ENCODE peak calls at places on chromosomes 7 and 10, in ten cellular contexts. F, W, R, Y, X, O, G, P, C and L are unnamed samples.

GRCh38 chr10:64159910-64160872 is 639.0 kb downstream of the REEP3 start:
- DNase-seq in F (no peak), W (no peak), R (no peak), Y (no peak), X (peak), O (no peak), G (no peak), P (no peak), C (no peak), L (no peak)

GRCh38 chr7:37211097-37211496 is 237.6 kb downstream of the ELMO1 start:
- DNase-seq in F (no peak), W (peak), R (no peak), Y (peak), X (no peak), O (peak), G (no peak), P (peak), C (no peak), L (no peak)

GRCh38 chr10:117257701-117258100 is 16.8 kb downstream of the SLC18A2 start:
- DNase-seq in F (no peak), W (no peak), R (no peak), Y (no peak), X (no peak), O (no peak), G (no peak), P (no peak), C (no peak), L (no peak)

GRCh38 chr7:158501300-158502067 is 86.1 kb downstream of the PTPRN2 start:
- DNase-seq in F (no peak), W (no peak), R (no peak), Y (no peak), X (no peak), O (no peak), G (no peak), P (no peak), C (no peak), L (no peak)

GRCh38 chr10:96846395-96846794 is 14.3 kb downstream of the LCOR start:
- DNase-seq in F (no peak), W (no peak), R (no peak), Y (no peak), X (no peak), O (no peak), G (no peak), P (no peak), C (no peak), L (no peak)

GRCh38 chr10:1402016-1402820 is 335.1 kb downstream of the ADARB2 start:
- DNase-seq in F (no peak), W (no peak), R (no peak), Y (no peak), X (no peak), O (no peak), G (no peak), P (no peak), C (no peak), L (no peak)

GRCh38 chr7:71636329-71636728 is 504.4 kb downstream of the GALNT17 start:
- DNase-seq in F (no peak), W (no peak), R (no peak), Y (peak), X (no peak), O (no peak), G (no peak), P (no peak), C (no peak), L (no peak)

GRCh38 chr7:101121996-101122932 is 4.6 kb upstream of the SERPINE1 start:
- DNase-seq in F (peak), W (peak), R (peak), Y (peak), X (peak), O (peak), G (peak), P (peak), C (peak), L (peak)

GRCh38 chr10:34827087-34827766 is 12.1 kb upstream of the PARD3 start:
- DNase-seq in F (no peak), W (no peak), R (no peak), Y (no peak), X (no peak), O (peak), G (no peak), P (no peak), C (no peak), L (no peak)

GRCh38 chr10:3060481-3060889 is 6.9 kb upstream of the PFKP start:
- DNase-seq in F (no peak), W (no peak), R (no peak), Y (no peak), X (no peak), O (no peak), G (no peak), P (no peak), C (no peak), L (no peak)

GRCh38 chr7:46568420-46569116 is 647.5 kb upstream of the IGFBP3 start:
- DNase-seq in F (no peak), W (no peak), R (no peak), Y (no peak), X (no peak), O (no peak), G (no peak), P (no peak), C (no peak), L (no peak)

DNA sequence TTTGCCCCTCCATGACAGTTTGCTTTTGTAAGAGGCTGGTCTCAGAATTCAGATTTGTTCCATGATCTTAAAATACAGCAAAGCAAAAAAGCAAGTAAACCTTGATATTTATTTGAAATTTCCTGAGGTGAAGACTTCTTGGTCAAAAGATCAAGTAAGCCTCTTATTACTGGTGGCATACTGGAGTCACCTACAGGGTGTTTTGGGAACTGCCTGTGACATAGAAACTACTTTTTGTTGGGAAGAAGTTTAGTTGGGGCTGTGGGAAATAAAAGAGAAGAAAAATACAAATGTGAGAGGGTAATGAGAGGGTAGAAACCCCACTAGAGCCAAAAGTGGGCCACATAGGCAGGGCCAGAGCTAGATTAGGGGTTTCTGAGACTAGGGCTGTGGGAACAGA is 217.9 kb downstream of the OTUD1 start:
- DNase-seq in F (no peak), W (no peak), R (no peak), Y (no peak), X (peak), O (peak), G (no peak), P (no peak), C (no peak), L (no peak)
- TF ChIP-seq CTCF in F (no peak), W (no peak), R (peak), Y (no peak), X (peak), O (peak), G (peak), P (peak), C (no peak), L (no peak)

GRCh38 chr10:47269294-47269693 is 30.7 kb upstream of the GDF10 start:
- DNase-seq in F (no peak), W (no peak), R (no peak), Y (no peak), X (no peak), O (peak), G (no peak), P (no peak), C (no peak), L (no peak)
- TF ChIP-seq CTCF in F (no peak), W (no peak), R (no peak), Y (peak), X (peak), O (peak), G (no peak), P (peak), C (no peak), L (no peak)

GRCh38 chr10:123893651-123894050 is 2.0 kb upstream of the CPXM2 start:
- DNase-seq in F (no peak), W (no peak), R (no peak), Y (no peak), X (no peak), O (no peak), G (no peak), P (no peak), C (no peak), L (no peak)

GRCh38 chr10:123901621-123902020 is 10.0 kb upstream of the CPXM2 start:
- DNase-seq in F (no peak), W (no peak), R (no peak), Y (no peak), X (no peak), O (no peak), G (no peak), P (no peak), C (no peak), L (no peak)

GRCh38 chr10:123896217-123896927 is 4.8 kb upstream of the CPXM2 start:
- DNase-seq in F (no peak), W (no peak), R (no peak), Y (no peak), X (no peak), O (no peak), G (no peak), P (no peak), C (no peak), L (no peak)

GRCh38 chr10:123891147-123892011 is at the start of gene CPXM2:
- DNase-seq in F (no peak), W (no peak), R (no peak), Y (no peak), X (peak), O (no peak), G (no peak), P (no peak), C (no peak), L (no peak)

GRCh38 chr10:123897146-123897545 is 5.5 kb upstream of the CPXM2 start:
- DNase-seq in F (no peak), W (no peak), R (no peak), Y (no peak), X (peak), O (no peak), G (no peak), P (no peak), C (no peak), L (no peak)
- TF ChIP-seq CTCF in F (no peak), W (no peak), R (no peak), Y (no peak), X (peak), O (peak), G (no peak), P (no peak), C (peak), L (no peak)

DNA sequence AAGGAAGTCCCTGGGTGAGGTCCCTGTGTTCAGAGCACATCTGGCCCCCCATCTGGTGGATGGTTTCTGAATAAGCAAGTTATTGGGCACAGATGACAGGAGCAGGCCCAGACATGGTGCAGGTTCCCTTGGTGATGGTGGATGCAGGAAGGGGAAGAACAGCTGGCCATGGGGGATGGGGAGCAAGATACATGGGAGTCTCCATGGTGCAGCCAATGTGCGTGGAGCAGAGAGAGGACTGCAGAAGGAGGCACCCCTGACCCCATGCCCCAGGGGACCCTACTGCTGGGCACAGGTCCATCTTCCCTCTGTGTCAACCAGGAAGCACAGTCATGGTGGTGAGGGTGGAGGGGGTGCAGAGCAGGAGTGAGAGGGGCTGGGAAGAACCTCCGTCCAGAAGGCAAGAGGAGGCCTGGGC is 43.8 kb upstream of the RABGEF1 start:
- DNase-seq in F (peak), W (peak), R (no peak), Y (no peak), X (no peak), O (peak), G (no peak), P (no peak), C (no peak), L (no peak)
- TF ChIP-seq CTCF in F (no peak), W (no peak), R (no peak), Y (no peak), X (no peak), O (no peak), G (no peak), P (no peak), C (no peak), L (no peak)

GRCh38 chr10:133162178-133162909 is 2.3 kb downstream of the KNDC1 start:
- DNase-seq in F (no peak), W (no peak), R (peak), Y (no peak), X (no peak), O (no peak), G (no peak), P (no peak), C (no peak), L (no peak)

GRCh38 chr10:133162910-133163856 is 3.2 kb downstream of the KNDC1 start:
- DNase-seq in F (no peak), W (no peak), R (no peak), Y (no peak), X (no peak), O (no peak), G (peak), P (peak), C (no peak), L (no peak)

GRCh38 chr10:133165556-133166503 is 5.8 kb downstream of the KNDC1 start:
- DNase-seq in F (no peak), W (no peak), R (peak), Y (no peak), X (no peak), O (no peak), G (peak), P (peak), C (no peak), L (no peak)

GRCh38 chr10:133164816-133165555 is 5.0 kb downstream of the KNDC1 start:
- DNase-seq in F (no peak), W (no peak), R (peak), Y (no peak), X (no peak), O (no peak), G (peak), P (no peak), C (no peak), L (no peak)

DNA sequence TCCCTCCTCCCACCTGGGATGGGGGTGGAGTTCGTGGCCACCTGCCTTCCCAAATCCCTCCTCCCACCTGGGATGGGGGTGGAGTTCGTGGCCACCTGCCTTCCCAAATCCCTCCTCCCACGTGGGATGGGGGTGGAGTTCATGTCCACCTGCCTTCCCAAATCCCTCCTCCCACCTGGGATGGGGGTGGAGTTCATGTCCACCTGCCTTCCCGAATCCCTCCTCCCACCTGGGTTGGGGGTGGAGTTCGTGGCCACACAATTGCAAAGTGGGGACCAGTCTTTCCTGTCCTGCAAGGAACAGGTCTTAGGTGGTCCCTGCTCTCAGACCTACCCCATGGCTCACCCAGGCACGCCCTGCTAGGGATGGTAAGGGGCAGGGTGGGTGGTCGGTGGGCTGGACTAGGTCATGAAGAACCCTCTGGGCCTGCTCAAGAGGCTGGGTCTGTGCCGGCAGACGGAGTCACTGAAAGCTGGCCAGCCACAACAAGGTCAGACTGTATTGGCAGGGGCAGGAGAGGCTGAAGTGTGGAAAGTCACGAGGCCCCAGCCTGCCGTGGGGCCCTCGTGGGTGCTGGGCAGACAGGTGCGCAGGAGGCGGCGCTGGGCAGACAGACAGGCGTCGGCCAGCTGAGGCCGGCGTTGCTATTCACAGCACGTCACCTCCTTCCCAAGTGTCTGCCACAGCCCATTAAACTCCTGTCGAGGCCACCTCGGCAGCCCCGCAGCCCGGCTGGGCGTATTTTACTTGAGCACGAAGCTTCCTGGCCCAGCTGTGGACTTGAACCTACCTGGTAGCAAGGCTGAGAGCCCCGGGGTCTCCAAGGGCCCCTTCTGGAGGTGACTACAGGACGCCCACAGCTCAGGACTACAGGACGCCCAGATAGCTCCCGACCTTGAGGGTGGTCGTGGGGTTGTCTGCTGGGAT is 4.1 kb downstream of the KNDC1 start:
- DNase-seq in F (no peak), W (no peak), R (peak), Y (no peak), X (no peak), O (no peak), G (peak), P (peak), C (no peak), L (no peak)
- TF ChIP-seq CTCF in F (no peak), W (no peak), R (no peak), Y (no peak), X (no peak), O (no peak), G (no peak), P (no peak), C (no peak), L (no peak)

DNA sequence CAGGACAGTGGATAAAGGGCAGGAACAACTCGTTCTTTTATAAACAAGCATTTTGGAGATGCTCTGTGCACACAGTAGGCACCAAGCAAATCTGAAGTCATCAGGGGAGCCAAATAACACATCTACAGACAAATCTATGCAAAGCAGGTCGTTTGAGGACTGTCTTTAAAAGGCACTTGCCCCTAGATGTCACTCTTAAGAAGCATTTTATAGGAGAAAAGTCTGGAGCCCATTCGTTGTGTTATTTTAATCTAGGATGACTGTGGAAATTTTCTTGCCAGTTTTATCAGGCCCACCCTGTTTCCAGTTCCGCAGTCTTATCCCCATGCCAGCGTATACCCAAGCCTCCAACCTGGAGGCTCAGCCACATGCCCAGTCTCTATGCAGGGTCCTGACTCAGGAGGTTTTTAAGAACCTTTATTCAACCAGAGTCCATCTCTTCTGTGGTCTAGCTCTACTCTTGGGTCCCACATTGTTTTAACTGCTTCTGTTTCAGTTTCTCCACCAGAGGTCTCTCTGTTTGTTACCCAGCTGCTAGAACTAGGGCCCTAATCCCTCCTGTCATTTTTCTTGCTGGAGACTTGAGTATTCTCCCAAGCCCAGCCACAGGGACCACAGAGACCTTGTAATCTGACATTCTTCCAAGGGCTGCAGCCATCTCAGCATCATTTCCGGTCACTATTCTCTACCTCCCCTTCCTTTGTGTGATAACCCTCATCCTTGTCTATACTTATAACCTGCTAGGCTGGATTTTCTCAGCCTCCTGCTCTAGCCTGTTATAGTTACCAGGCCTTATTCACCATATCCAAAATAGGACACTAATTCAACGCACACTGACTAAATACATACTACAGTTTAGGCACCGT is 26.7 kb downstream of the PIK3CG start:
- DNase-seq in F (no peak), W (no peak), R (no peak), Y (no peak), X (peak), O (no peak), G (no peak), P (no peak), C (no peak), L (no peak)
- TF ChIP-seq CTCF in F (no peak), W (no peak), R (no peak), Y (no peak), X (peak), O (peak), G (no peak), P (no peak), C (peak), L (no peak)

GRCh38 chr7:156651472-156651871 is 10.9 kb downstream of the RNF32 start:
- DNase-seq in F (no peak), W (peak), R (no peak), Y (no peak), X (no peak), O (no peak), G (no peak), P (no peak), C (no peak), L (no peak)

GRCh38 chr7:156652886-156653568 is 12.5 kb downstream of the RNF32 start:
- DNase-seq in F (no peak), W (peak), R (no peak), Y (peak), X (no peak), O (no peak), G (no peak), P (no peak), C (no peak), L (no peak)

GRCh38 chr7:156654511-156655231 is 14.1 kb downstream of the RNF32 start:
- DNase-seq in F (no peak), W (no peak), R (no peak), Y (no peak), X (peak), O (no peak), G (no peak), P (no peak), C (no peak), L (no peak)

GRCh38 chr7:156655232-156655628 is 14.7 kb downstream of the RNF32 start:
- DNase-seq in F (no peak), W (no peak), R (no peak), Y (no peak), X (no peak), O (no peak), G (no peak), P (no peak), C (no peak), L (no peak)

GRCh38 chr7:156650042-156650441 is 9.5 kb downstream of the RNF32 start:
- DNase-seq in F (peak), W (no peak), R (no peak), Y (no peak), X (peak), O (no peak), G (no peak), P (no peak), C (no peak), L (no peak)
- TF ChIP-seq CTCF in F (no peak), W (peak), R (peak), Y (peak), X (peak), O (peak), G (no peak), P (no peak), C (peak), L (peak)

GRCh38 chr7:28955723-28956607 is 2.2 kb downstream of the TRIL start:
- DNase-seq in F (peak), W (peak), R (peak), Y (peak), X (peak), O (peak), G (peak), P (peak), C (peak), L (peak)
- TF ChIP-seq CTCF in F (peak), W (peak), R (peak), Y (peak), X (peak), O (peak), G (peak), P (peak), C (peak), L (peak)

DNA sequence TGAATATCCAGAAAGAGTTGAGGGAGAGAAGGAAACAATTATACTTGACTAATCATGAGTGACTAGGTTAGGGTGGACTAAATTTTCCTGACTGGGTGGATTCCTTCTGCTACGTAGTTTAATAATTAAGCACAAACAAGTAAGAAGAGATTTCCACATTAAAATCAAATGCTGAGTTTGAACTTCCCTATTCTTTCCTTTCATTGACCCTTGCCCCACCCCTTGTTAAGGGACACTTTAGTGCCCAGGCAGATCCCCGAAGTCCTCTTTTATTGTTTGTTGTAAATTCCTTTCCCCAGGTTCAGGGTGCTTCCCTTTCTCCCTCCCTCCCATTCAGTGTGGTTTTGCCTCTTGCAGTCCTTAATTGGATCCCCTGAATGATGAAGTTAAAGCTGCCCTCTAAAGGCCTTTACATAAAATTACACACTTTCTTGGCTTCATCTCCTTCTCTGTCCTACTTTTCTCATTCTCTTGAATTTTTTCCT is 8.8 kb upstream of the SPAM1 start:
- DNase-seq in F (peak), W (peak), R (no peak), Y (peak), X (peak), O (peak), G (no peak), P (no peak), C (no peak), L (peak)
- TF ChIP-seq CTCF in F (no peak), W (peak), R (peak), Y (peak), X (peak), O (no peak), G (no peak), P (peak), C (peak), L (peak)

GRCh38 chr7:140646931-140647647 is 6.5 kb upstream of the DENND2A start:
- DNase-seq in F (peak), W (peak), R (no peak), Y (peak), X (peak), O (peak), G (peak), P (peak), C (peak), L (peak)
- TF ChIP-seq CTCF in F (peak), W (peak), R (peak), Y (peak), X (peak), O (peak), G (peak), P (peak), C (peak), L (peak)